ENCODE peak calls at places on chromosomes 7 and 10, in four cellular contexts. One of them, this sample, is unnamed.

GRCh38 chr10:35352508-35352907 is 16.2 kb downstream of the CCNY start:
- DNase-seq in neuronal stem cell: no peak
- DNase-seq in upper lobe of right lung: no peak
- DNase-seq in ovary: no peak
- DNase-seq in this sample: no peak

GRCh38 chr7:67602246-67602645 is 605.6 kb downstream of the TYW1 start:
- DNase-seq in upper lobe of right lung: no peak
- DNase-seq in neuronal stem cell: no peak
- DNase-seq in ovary: no peak
- DNase-seq in this sample: no peak

GRCh38 chr10:18214692-18215563 is 74.7 kb downstream of the CACNB2 start:
- DNase-seq in upper lobe of right lung: no peak
- DNase-seq in neuronal stem cell: peak; percentile 48
- DNase-seq in ovary: peak; percentile 80
- DNase-seq in this sample: no peak

GRCh38 chr7:158581440-158582088 is 6.1 kb downstream of the PTPRN2 start:
- DNase-seq in upper lobe of right lung: no peak
- DNase-seq in ovary: no peak
- DNase-seq in neuronal stem cell: no peak
- DNase-seq in this sample: no peak

GRCh38 chr7:136870799-136871487 is 2.5 kb downstream of the CHRM2 start:
- DNase-seq in upper lobe of right lung: peak; percentile 48
- DNase-seq in neuronal stem cell: peak; percentile 23
- DNase-seq in ovary: no peak
- DNase-seq in this sample: no peak

GRCh38 chr7:108299251-108300014 is 156.8 kb downstream of the NRCAM start:
- DNase-seq in ovary: no peak
- DNase-seq in neuronal stem cell: no peak
- DNase-seq in upper lobe of right lung: no peak
- DNase-seq in this sample: no peak

GRCh38 chr7:30867483-30867882 is 44.2 kb upstream of the AQP1 start:
- DNase-seq in neuronal stem cell: no peak
- DNase-seq in ovary: no peak
- DNase-seq in upper lobe of right lung: no peak
- DNase-seq in this sample: no peak

GRCh38 chr10:17026686-17027485 is 102.7 kb downstream of the CUBN start:
- DNase-seq in ovary: no peak
- DNase-seq in neuronal stem cell: no peak
- DNase-seq in upper lobe of right lung: no peak
- DNase-seq in this sample: no peak

GRCh38 chr7:17806631-17807030 is 133.7 kb downstream of the SNX13 start:
- DNase-seq in ovary: no peak
- DNase-seq in neuronal stem cell: no peak
- DNase-seq in upper lobe of right lung: no peak
- DNase-seq in this sample: no peak

GRCh38 chr7:134885967-134886352 is 100.3 kb upstream of the AGBL3 start:
- DNase-seq in ovary: no peak
- DNase-seq in neuronal stem cell: no peak
- DNase-seq in upper lobe of right lung: no peak
- DNase-seq in this sample: no peak

GRCh38 chr10:130762481-130762880 is 549.0 kb downstream of the TCERG1L start:
- DNase-seq in neuronal stem cell: no peak
- DNase-seq in ovary: no peak
- DNase-seq in upper lobe of right lung: peak; percentile 38
- DNase-seq in this sample: no peak

GRCh38 chr10:44356139-44357115 is 28.5 kb downstream of the CXCL12 start:
- DNase-seq in ovary: no peak
- DNase-seq in neuronal stem cell: no peak
- DNase-seq in upper lobe of right lung: peak; percentile 56
- DNase-seq in this sample: no peak

GRCh38 chr7:926061-927030 is 28.1 kb downstream of the ADAP1 start:
- DNase-seq in upper lobe of right lung: peak; percentile 64
- DNase-seq in neuronal stem cell: no peak
- DNase-seq in ovary: peak; percentile 11
- DNase-seq in this sample: no peak

GRCh38 chr7:111789880-111790279 is 227.6 kb upstream of the IMMP2L start:
- DNase-seq in neuronal stem cell: no peak
- DNase-seq in ovary: no peak
- DNase-seq in upper lobe of right lung: no peak
- DNase-seq in this sample: no peak

GRCh38 chr7:44882899-44883298 is 2.4 kb downstream of the PURB start:
- DNase-seq in upper lobe of right lung: no peak
- DNase-seq in neuronal stem cell: no peak
- DNase-seq in ovary: no peak
- DNase-seq in this sample: no peak

GRCh38 chr7:131945948-131946525 is 389.6 kb upstream of the PODXL start:
- DNase-seq in neuronal stem cell: no peak
- DNase-seq in ovary: no peak
- DNase-seq in upper lobe of right lung: no peak
- DNase-seq in this sample: no peak

GRCh38 chr10:22816298-22816653 is 101.9 kb upstream of the PIP4K2A start:
- DNase-seq in upper lobe of right lung: no peak
- DNase-seq in neuronal stem cell: no peak
- DNase-seq in ovary: no peak
- DNase-seq in this sample: peak; percentile 27
- H3K27ac ChIP-seq in upper lobe of right lung: no peak overlapping the region
- H3K27ac ChIP-seq in neuronal stem cell: no peak overlapping the region
- H3K27ac ChIP-seq in ovary: no peak overlapping the region
- H3K27ac ChIP-seq in this sample: no peak overlapping the region

GRCh38 chr10:91616124-91616523 is 16.7 kb downstream of the PPP1R3C start:
- DNase-seq in neuronal stem cell: no peak
- DNase-seq in ovary: no peak
- DNase-seq in upper lobe of right lung: no peak
- DNase-seq in this sample: no peak

GRCh38 chr10:91613411-91614253 is 19.2 kb downstream of the PPP1R3C start:
- DNase-seq in ovary: no peak
- DNase-seq in neuronal stem cell: no peak
- DNase-seq in upper lobe of right lung: no peak
- DNase-seq in this sample: peak; percentile 66

GRCh38 chr10:91621483-91622113 is 11.3 kb downstream of the PPP1R3C start:
- DNase-seq in upper lobe of right lung: no peak
- DNase-seq in ovary: no peak
- DNase-seq in neuronal stem cell: no peak
- DNase-seq in this sample: no peak

GRCh38 chr10:91614254-91614624 is 18.6 kb downstream of the PPP1R3C start:
- DNase-seq in upper lobe of right lung: no peak
- DNase-seq in neuronal stem cell: no peak
- DNase-seq in ovary: no peak
- DNase-seq in this sample: no peak

GRCh38 chr10:91617073-91617580 is 15.7 kb downstream of the PPP1R3C start:
- DNase-seq in neuronal stem cell: no peak
- DNase-seq in ovary: no peak
- DNase-seq in upper lobe of right lung: no peak
- DNase-seq in this sample: no peak
- H3K4me3 ChIP-seq in neuronal stem cell: no peak overlapping the region
- H3K4me3 ChIP-seq in ovary: no peak overlapping the region
- H3K4me3 ChIP-seq in upper lobe of right lung: no peak overlapping the region
- H3K4me3 ChIP-seq in this sample: no peak overlapping the region

DNA sequence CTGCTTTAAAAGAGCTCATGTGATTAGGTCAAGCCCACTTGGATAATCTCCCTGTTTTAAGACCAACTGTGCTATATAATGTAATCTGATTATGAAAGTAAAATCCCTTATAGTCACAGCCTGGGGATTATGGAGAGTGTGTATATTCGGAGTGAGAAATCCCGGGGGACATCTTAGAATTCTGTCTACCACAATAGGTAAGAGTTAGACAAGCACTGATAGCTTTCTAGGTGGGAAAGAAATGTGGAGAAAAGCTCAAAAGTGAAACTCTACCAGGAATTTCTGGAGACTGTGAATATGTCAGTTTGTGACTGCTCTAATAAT is 2.9 kb upstream of the VCL start:
- DNase-seq in upper lobe of right lung: no peak
- DNase-seq in ovary: no peak
- DNase-seq in neuronal stem cell: no peak
- DNase-seq in this sample: no peak
- H3K4me1 ChIP-seq in upper lobe of right lung: peaks cover 16% of the 10 kb centered on the region
- H3K4me1 ChIP-seq in ovary: no peaks in the 10 kb centered on the region
- H3K4me1 ChIP-seq in neuronal stem cell: peaks cover 2% of the 10 kb centered on the region
- H3K4me1 ChIP-seq in this sample: peaks cover 2% of the 10 kb centered on the region

GRCh38 chr7:2032030-2032875 is 200.5 kb downstream of the MAD1L1 start:
- DNase-seq in ovary: no peak
- DNase-seq in neuronal stem cell: no peak
- DNase-seq in upper lobe of right lung: peak; percentile 51
- DNase-seq in this sample: no peak

GRCh38 chr7:2029211-2029905 is 203.4 kb downstream of the MAD1L1 start:
- DNase-seq in upper lobe of right lung: peak; percentile 35
- DNase-seq in neuronal stem cell: no peak
- DNase-seq in ovary: no peak
- DNase-seq in this sample: no peak

GRCh38 chr7:2031496-2031895 is 201.2 kb downstream of the MAD1L1 start:
- DNase-seq in ovary: no peak
- DNase-seq in upper lobe of right lung: peak; percentile 42
- DNase-seq in neuronal stem cell: no peak
- DNase-seq in this sample: no peak

GRCh38 chr7:2029936-2030335 is 202.8 kb downstream of the MAD1L1 start:
- DNase-seq in upper lobe of right lung: peak; percentile 46
- DNase-seq in ovary: no peak
- DNase-seq in neuronal stem cell: no peak
- DNase-seq in this sample: no peak

GRCh38 chr7:2030475-2031456 is 202.0 kb downstream of the MAD1L1 start:
- DNase-seq in ovary: no peak
- DNase-seq in upper lobe of right lung: peak; percentile 46
- DNase-seq in neuronal stem cell: no peak
- DNase-seq in this sample: peak; percentile 37
- H3K27ac ChIP-seq in ovary: no peak overlapping the region
- H3K27ac ChIP-seq in upper lobe of right lung: no peak overlapping the region
- H3K27ac ChIP-seq in neuronal stem cell: no peak overlapping the region
- H3K27ac ChIP-seq in this sample: peak overlapping the region; percentile 12

DNA sequence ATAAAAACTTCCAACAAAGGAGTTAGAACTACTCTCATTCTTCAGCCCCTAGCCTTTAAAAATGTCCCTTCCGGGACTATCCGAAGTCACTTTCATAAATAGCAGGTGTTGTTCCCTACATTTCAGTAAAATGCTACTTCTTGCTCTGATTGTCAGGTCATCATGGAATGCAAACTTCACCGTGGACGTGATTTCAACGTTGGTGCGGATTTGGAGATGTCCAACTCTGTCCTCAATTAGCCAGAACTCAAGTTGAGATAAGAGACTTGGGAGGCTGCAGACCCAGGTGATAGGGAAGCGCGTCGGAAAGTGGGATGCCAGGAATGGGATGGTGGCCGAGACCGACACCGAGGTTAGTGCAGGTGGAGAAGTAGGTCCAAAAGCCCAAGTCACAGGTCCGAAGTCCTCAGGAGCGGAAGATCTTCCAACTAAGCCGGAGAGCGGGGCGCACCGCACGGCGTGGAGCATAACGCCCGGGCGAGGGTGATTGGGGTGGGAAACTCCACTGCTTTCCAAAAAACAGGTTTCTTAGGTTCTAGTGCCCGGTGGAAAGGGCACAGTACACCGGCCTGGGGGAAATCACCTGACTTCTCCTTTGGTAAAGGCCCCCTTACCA is 11.5 kb upstream of the SPAG6 start:
- DNase-seq in upper lobe of right lung: no peak
- DNase-seq in neuronal stem cell: no peak
- DNase-seq in ovary: no peak
- DNase-seq in this sample: no peak
- H3K4me3 ChIP-seq in upper lobe of right lung: no peak overlapping the region
- H3K4me3 ChIP-seq in neuronal stem cell: no peak overlapping the region
- H3K4me3 ChIP-seq in ovary: no peak overlapping the region
- H3K4me3 ChIP-seq in this sample: no peak overlapping the region

GRCh38 chr10:11810313-11810766 is 12.8 kb upstream of the PROSER2 start:
- DNase-seq in neuronal stem cell: no peak
- DNase-seq in ovary: no peak
- DNase-seq in upper lobe of right lung: no peak
- DNase-seq in this sample: peak; percentile 91
- H3K4me1 ChIP-seq in neuronal stem cell: peaks cover 7% of the 10 kb centered on the region
- H3K4me1 ChIP-seq in ovary: peaks cover 2% of the 10 kb centered on the region
- H3K4me1 ChIP-seq in upper lobe of right lung: peaks cover 9% of the 10 kb centered on the region
- H3K4me1 ChIP-seq in this sample: peaks cover 17% of the 10 kb centered on the region

GRCh38 chr10:47403401-47404318 is 19.6 kb upstream of the ZNF488 start:
- DNase-seq in upper lobe of right lung: peak; percentile 59
- DNase-seq in neuronal stem cell: no peak
- DNase-seq in ovary: no peak
- DNase-seq in this sample: no peak

GRCh38 chr10:47404446-47404845 is 20.4 kb upstream of the ZNF488 start:
- DNase-seq in upper lobe of right lung: peak; percentile 60
- DNase-seq in ovary: no peak
- DNase-seq in neuronal stem cell: no peak
- DNase-seq in this sample: no peak

GRCh38 chr10:47401874-47402645 is 18.0 kb upstream of the ZNF488 start:
- DNase-seq in neuronal stem cell: no peak
- DNase-seq in ovary: no peak
- DNase-seq in upper lobe of right lung: no peak
- DNase-seq in this sample: peak; percentile 16

GRCh38 chr10:47401210-47401609 is 17.1 kb upstream of the ZNF488 start:
- DNase-seq in ovary: no peak
- DNase-seq in upper lobe of right lung: no peak
- DNase-seq in neuronal stem cell: no peak
- DNase-seq in this sample: no peak

DNA sequence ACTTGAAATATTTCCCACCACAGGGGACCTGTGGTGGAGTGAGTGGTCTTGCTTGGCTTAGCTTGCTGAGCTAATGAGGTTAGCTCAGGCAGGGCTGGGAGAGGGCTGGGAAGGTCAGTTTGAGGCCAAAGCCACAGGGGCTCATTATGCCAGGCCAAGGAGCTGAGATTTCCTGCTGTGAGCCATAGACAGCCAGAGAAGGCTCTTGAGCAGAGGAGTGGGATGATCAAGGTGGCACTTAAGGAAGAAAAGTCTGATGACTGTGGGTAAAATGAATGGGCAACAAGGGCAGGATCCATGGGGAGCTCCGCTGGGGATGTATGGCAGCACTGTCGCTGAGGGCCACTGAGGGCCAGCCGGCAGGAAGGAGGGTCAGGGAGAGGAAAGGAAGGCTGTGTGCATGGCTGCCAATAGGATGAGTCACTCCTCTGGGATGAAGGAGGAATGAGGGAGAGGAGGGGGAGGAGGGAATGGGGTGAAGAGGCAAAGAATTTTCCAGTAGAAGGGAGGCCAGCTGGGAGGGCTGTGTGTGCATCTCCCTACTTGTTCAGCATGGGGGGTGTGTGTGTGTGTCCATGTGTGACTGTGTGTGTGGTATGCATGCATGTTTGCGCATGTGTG is 18.7 kb upstream of the ZNF488 start:
- DNase-seq in ovary: peak; percentile 61
- DNase-seq in neuronal stem cell: peak; percentile 39
- DNase-seq in upper lobe of right lung: no peak
- DNase-seq in this sample: peak; percentile 67
- H3K27ac ChIP-seq in ovary: no peak overlapping the region
- H3K27ac ChIP-seq in neuronal stem cell: no peak overlapping the region
- H3K27ac ChIP-seq in upper lobe of right lung: no peak overlapping the region
- H3K27ac ChIP-seq in this sample: peak overlapping the region; percentile 61

This sample was measured in SJCRH30.